ENCODE peak calls at places on chromosomes 2 and 18, in eight cellular contexts. T is type B pancreatic cell, Q is foreskin fibroblast, L is GM10248, K is heart left ventricle, A is A549, G is WTC11, S is omental fat pad. B is an unnamed sample.

GRCh38 chr18:59959079-59959478 is 59.3 kb downstream of the PMAIP1 start:
- DNase-seq in Q (no peak), A (no peak), S (no peak), G (no peak), K (no peak), L (no peak), T (no peak), B (no peak)

GRCh38 chr18:49041677-49042570 is 91.2 kb upstream of the SMAD7 start:
- DNase-seq in L (no peak), G (peak), K (peak), T (no peak), A (no peak), S (no peak), Q (no peak), B (no peak)

GRCh38 chr2:143205106-143205764 is 76.0 kb downstream of the ARHGAP15 start:
- DNase-seq in S (no peak), G (no peak), A (no peak), L (peak), K (no peak), T (no peak), Q (no peak), B (no peak)

GRCh38 chr2:29688429-29688828 is 233.0 kb downstream of the ALK start:
- DNase-seq in K (no peak), A (no peak), G (no peak), T (no peak), S (no peak), Q (no peak), L (no peak), B (no peak)

GRCh38 chr18:79422022-79422782 is 26.5 kb downstream of the NFATC1 start:
- DNase-seq in S (no peak), L (peak), Q (no peak), G (no peak), A (no peak), T (no peak), K (no peak), B (peak)

GRCh38 chr2:241067501-241068135 is 34.5 kb downstream of the MTERF4 start:
- DNase-seq in K (no peak), G (no peak), T (peak), S (no peak), Q (no peak), L (no peak), A (no peak), B (peak)

GRCh38 chr18:70228546-70228945 is 23.1 kb upstream of the RTTN start:
- DNase-seq in Q (peak), S (no peak), T (no peak), G (no peak), A (no peak), K (no peak), L (no peak), B (no peak)

GRCh38 chr18:79570266-79571201 is 109.1 kb upstream of the CTDP1 start:
- DNase-seq in T (peak), Q (no peak), S (peak), L (peak), K (peak), G (no peak), A (no peak), B (peak)

GRCh38 chr2:155250800-155251199 is 552.3 kb downstream of the KCNJ3 start:
- DNase-seq in G (no peak), L (no peak), K (no peak), Q (no peak), A (no peak), S (no peak), T (no peak), B (no peak)
- TF ChIP-seq CTCF in G (no peak), L (peak), K (no peak), Q (no peak), A (peak), S (no peak), T (peak), B (no peak)

GRCh38 chr2:147096671-147097070 is 748.2 kb upstream of the ACVR2A start:
- DNase-seq in A (no peak), L (no peak), T (no peak), K (no peak), G (no peak), S (no peak), Q (peak), B (no peak)
- TF ChIP-seq CTCF in A (no peak), L (no peak), T (no peak), K (no peak), G (no peak), S (no peak), Q (no peak), B (no peak)

DNA sequence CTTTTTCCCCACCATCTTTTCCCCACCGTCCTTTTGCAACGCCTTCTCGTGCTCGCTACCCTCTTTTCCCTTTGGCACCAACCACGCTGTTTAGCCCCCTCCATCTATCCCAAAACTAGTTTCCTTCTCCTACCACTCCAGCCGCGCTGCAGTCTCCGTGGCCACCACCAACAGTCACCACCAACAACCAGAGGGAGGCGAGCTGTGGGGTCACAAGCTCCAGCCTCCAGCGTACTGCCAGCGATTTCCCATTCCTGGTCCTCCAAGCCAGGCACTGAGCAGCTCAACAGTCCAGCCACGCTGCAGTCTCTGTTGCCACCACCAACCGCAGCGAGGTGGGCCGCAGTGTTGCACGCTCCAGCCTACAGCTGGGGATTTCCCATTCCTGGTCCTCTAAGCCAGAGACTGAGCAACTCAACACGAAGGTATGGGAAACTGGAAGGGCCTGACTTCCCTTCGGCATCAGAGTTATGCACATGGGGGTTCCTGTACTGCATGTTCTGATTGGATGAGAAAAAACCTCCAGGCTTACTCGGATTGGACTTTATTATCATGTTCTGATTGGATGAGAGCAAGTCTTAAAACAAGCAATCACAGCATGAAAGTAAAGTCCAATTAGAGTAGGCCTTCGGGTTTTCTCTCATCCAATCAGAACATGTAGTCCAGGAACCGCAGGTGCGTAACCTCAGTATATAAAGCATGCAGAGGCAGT is 42.3 kb upstream of the IMP4 start:
- DNase-seq in L (no peak), G (peak), S (no peak), Q (no peak), K (no peak), A (no peak), T (no peak), B (no peak)
- TF ChIP-seq CTCF in L (no peak), G (no peak), S (no peak), Q (no peak), K (no peak), A (no peak), T (no peak), B (no peak)

GRCh38 chr2:65186872-65187851 is 40.5 kb upstream of the ACTR2 start:
- DNase-seq in Q (peak), L (peak), G (peak), K (peak), T (peak), S (peak), A (peak), B (peak)
- TF ChIP-seq CTCF in Q (peak), L (peak), G (peak), K (peak), T (peak), S (peak), A (peak), B (no peak)